ENCODE peak calls at places on chromosome 7, in five cellular contexts. M is Panc1, X is GM23338, R is SK-N-MC, O is GM12878. T is an unnamed sample.
A peak's percentile ranks its signal among the peaks of the same experiment; 100 is the strongest.

GRCh38 chr7:158740013-158740656 is 35.5 kb upstream of the NCAPG2 start:
- DNase-seq in M (no peak), X (no peak), R (no peak), O (no peak), T (no peak)

GRCh38 chr7:100513212-100513611 is 25.8 kb upstream of the AGFG2 start:
- DNase-seq in M (no peak), X (no peak), R (no peak), O (no peak), T (no peak)

GRCh38 chr7:150415161-150416160 is 35.0 kb upstream of the GIMAP8 start:
- DNase-seq in M (no peak), X (no peak), R (no peak), O (no peak), T (no peak)

GRCh38 chr7:23076774-23077173 is 28.8 kb upstream of the KLHL7 start:
- DNase-seq in M (no peak), X (no peak), R (no peak), O (no peak), T (no peak)

GRCh38 chr7:135186261-135186540 is 15.7 kb upstream of the CYREN start:
- DNase-seq in M (no peak), X (no peak), R (no peak), O (no peak), T (no peak)

GRCh38 chr7:70693300-70693689 is 438.6 kb upstream of the GALNT17 start:
- DNase-seq in M (no peak), X (no peak), R (no peak), O (no peak), T (no peak)

GRCh38 chr7:93717217-93717900 is 142.8 kb upstream of the CALCR start:
- DNase-seq in M (no peak), X (no peak), R (no peak), O (no peak), T (no peak)

GRCh38 chr7:79781716-79782115 is 328.2 kb upstream of the MAGI2 start:
- DNase-seq in M (no peak), X (no peak), R (no peak), O (no peak), T (no peak)

GRCh38 chr7:36439624-36440023 is 50.0 kb downstream of the ANLN start:
- DNase-seq in M (no peak), X (no peak), R (no peak), O (no peak), T (no peak)

GRCh38 chr7:38476764-38477163 is 154.4 kb downstream of the AMPH start:
- DNase-seq in M (no peak), X (no peak), R (no peak), O (no peak), T (no peak)

GRCh38 chr7:92831716-92832622 is 4.4 kb downstream of the CDK6 start:
- DNase-seq in M (peak; percentile 48), X (peak; percentile 65), R (no peak), O (no peak), T (no peak)

GRCh38 chr7:51024867-51025266 is 242.2 kb upstream of the GRB10 start:
- DNase-seq in M (no peak), X (no peak), R (no peak), O (no peak), T (no peak)

GRCh38 chr7:44802418-44803025 is 6.0 kb downstream of the PPIA start:
- DNase-seq in M (no peak), X (no peak), R (no peak), O (no peak), T (no peak)
- TF ChIP-seq POLR2AphosphoS5 in M (peak; percentile 88), X (peak; percentile 39), R (no peak), O (peak; percentile 59), T (no peak)

GRCh38 chr7:116557066-116557585 is 32.3 kb downstream of the CAV1 start:
- DNase-seq in M (no peak), X (no peak), R (no peak), O (no peak), T (no peak)
- H3K27ac ChIP-seq in M (no peak overlapping the region), X (no peak overlapping the region), R (peak overlapping the region; percentile 78), O (no peak overlapping the region), T (no peak overlapping the region)

GRCh38 chr7:11843113-11843765 is 11.2 kb upstream of the THSD7A start:
- DNase-seq in M (no peak), X (no peak), R (no peak), O (no peak), T (no peak)
- TF ChIP-seq POLR2AphosphoS5 in M (no peak), X (no peak), R (no peak), O (no peak), T (no peak)

GRCh38 chr7:84060760-84061261 is 133.8 kb downstream of the SEMA3A start:
- DNase-seq in M (peak; percentile 28), X (no peak), R (no peak), O (no peak), T (no peak)

GRCh38 chr7:84057576-84057975 is 137.0 kb downstream of the SEMA3A start:
- DNase-seq in M (no peak), X (no peak), R (no peak), O (no peak), T (no peak)

GRCh38 chr7:84060000-84060399 is 134.6 kb downstream of the SEMA3A start:
- DNase-seq in M (no peak), X (no peak), R (no peak), O (no peak), T (no peak)

GRCh38 chr7:84058311-84059076 is 136.1 kb downstream of the SEMA3A start:
- DNase-seq in M (no peak), X (no peak), R (no peak), O (no peak), T (no peak)

GRCh38 chr7:84055904-84056615 is 138.5 kb downstream of the SEMA3A start:
- DNase-seq in M (no peak), X (no peak), R (no peak), O (no peak), T (no peak)
- H3K27ac ChIP-seq in M (no peak overlapping the region), X (peak overlapping the region; percentile 14), R (no peak overlapping the region), O (no peak overlapping the region), T (no peak overlapping the region)

GRCh38 chr7:103148994-103149807 is at the start of gene NAPEPLD:
- DNase-seq in M (peak; percentile 69), X (peak; percentile 85), R (peak; percentile 56), O (peak; percentile 53), T (peak; percentile 94)
- TF ChIP-seq POLR2AphosphoS5 in M (peak; percentile 69), X (peak; percentile 64), R (peak; percentile 80), O (peak; percentile 83), T (peak; percentile 87)

DNA sequence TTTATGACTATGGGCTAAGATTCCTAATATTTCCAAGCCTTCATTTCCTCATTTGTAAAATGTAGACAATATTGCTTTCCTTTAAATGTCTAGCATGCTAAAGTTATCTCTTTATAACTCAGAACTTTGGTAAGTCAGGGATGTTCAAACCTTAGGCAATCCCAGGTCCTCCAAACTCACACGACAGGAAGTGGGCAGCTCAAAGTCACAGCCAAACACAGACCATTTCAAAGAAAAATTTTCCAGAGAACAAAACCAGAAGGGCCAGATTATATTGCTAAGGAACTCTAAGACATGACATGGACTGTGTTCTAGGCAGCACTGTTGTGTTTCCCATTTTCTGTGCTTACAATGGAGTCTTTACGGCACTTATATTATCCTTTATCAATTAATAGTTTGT is 87.8 kb upstream of the DYNC1I1 start:
- DNase-seq in M (no peak), X (no peak), R (no peak), O (no peak), T (no peak)
- H3K27ac ChIP-seq in M (no peak overlapping the region), X (no peak overlapping the region), R (no peak overlapping the region), O (no peak overlapping the region), T (no peak overlapping the region)

T was measured in spleen.